ENCODE peak calls at places on chromosomes 5 and 9, in eight cellular contexts. A is heart right ventricle; Q is foreskin fibroblast; B is activated CD8-positive, alpha-beta T cell treated with anti-CD3 and anti-CD28 coated beads for 36 hours; Z is hypothalamus; J is posterior cingulate gyrus; T is H4; V is hepatic stellate cell. F is an unnamed sample.

GRCh38 chr5:179716286-179716685 is 16.3 kb upstream of the MAML1 start:
- DNase-seq in A (no peak), Q (peak), B (no peak), Z (no peak), J (no peak), T (no peak), V (no peak), F (no peak)

GRCh38 chr5:6372251-6373080 is 5.9 kb downstream of the MED10 start:
- DNase-seq in A (peak), Q (no peak), B (no peak), Z (no peak), J (no peak), T (no peak), V (no peak), F (no peak)

GRCh38 chr5:168302785-168303184 is 11.3 kb downstream of the WWC1 start:
- DNase-seq in A (no peak), Q (peak), B (no peak), Z (no peak), J (no peak), T (no peak), V (no peak), F (no peak)

GRCh38 chr5:138018844-138019243 is 14.0 kb downstream of the FAM13B start:
- DNase-seq in A (no peak), Q (no peak), B (no peak), Z (no peak), J (no peak), T (no peak), V (no peak), F (no peak)

GRCh38 chr9:35518212-35518917 is 28.5 kb downstream of the RUSC2 start:
- DNase-seq in A (no peak), Q (peak), B (no peak), Z (no peak), J (no peak), T (peak), V (peak), F (no peak)

GRCh38 chr9:110520120-110520701 is 59.3 kb downstream of the SVEP1 start:
- DNase-seq in A (no peak), Q (peak), B (no peak), Z (no peak), J (no peak), T (no peak), V (peak), F (no peak)

GRCh38 chr5:175254155-175254554 is 189.8 kb downstream of the DRD1 start:
- DNase-seq in A (peak), Q (peak), B (no peak), Z (no peak), J (no peak), T (peak), V (no peak), F (no peak)

GRCh38 chr5:111197523-111197922 is 26.7 kb upstream of the CAMK4 start:
- DNase-seq in A (no peak), Q (peak), B (no peak), Z (no peak), J (no peak), T (peak), V (no peak), F (no peak)

GRCh38 chr5:1911773-1912235 is 29.1 kb upstream of the IRX4 start:
- DNase-seq in A (no peak), Q (no peak), B (no peak), Z (no peak), J (no peak), T (no peak), V (no peak), F (no peak)

GRCh38 chr9:93064392-93065124 is 6.1 kb downstream of the SUSD3 start:
- DNase-seq in A (no peak), Q (no peak), B (peak), Z (no peak), J (no peak), T (peak), V (no peak), F (peak)

GRCh38 chr5:58855851-58856739 is 273.2 kb downstream of the RAB3C start:
- DNase-seq in A (no peak), Q (no peak), B (no peak), Z (no peak), J (no peak), T (no peak), V (no peak), F (no peak)

GRCh38 chr9:87834357-87834756 is 48.3 kb upstream of the SPATA31E1 start:
- DNase-seq in A (no peak), Q (no peak), B (peak), Z (no peak), J (no peak), T (no peak), V (no peak), F (no peak)